ENCODE peak calls at places on chromosomes 7 and 10, in seven cellular contexts. E is HepG2, Y is SK-N-SH, B is H1, Q is HCT116, J is K562, D is GM12878. U is an unnamed sample.

GRCh38 chr10:122487231-122487765 is 25.9 kb downstream of the HTRA1 start:
- DNase-seq in E (no peak), Y (no peak), B (no peak), Q (no peak), J (no peak), D (no peak), U (no peak)

GRCh38 chr7:130559184-130559583 is 67.3 kb downstream of the MEST start:
- DNase-seq in E (no peak), Y (no peak), B (no peak), Q (no peak), J (no peak), D (no peak), U (no peak)

GRCh38 chr10:17624996-17625395 is 7.8 kb upstream of the HACD1 start:
- DNase-seq in E (no peak), Y (no peak), B (no peak), Q (no peak), J (no peak), D (no peak), U (no peak)

GRCh38 chr7:120460928-120461327 is 188.0 kb downstream of the KCND2 start:
- DNase-seq in E (no peak), Y (no peak), B (no peak), Q (no peak), J (no peak), D (no peak), U (peak; percentile 48)

GRCh38 chr10:19629559-19629958 is 186.7 kb upstream of the PLXDC2 start:
- DNase-seq in E (no peak), Y (no peak), B (no peak), Q (no peak), J (no peak), D (no peak), U (no peak)

GRCh38 chr10:122363311-122363710 is 11.2 kb upstream of the PLEKHA1 start:
- DNase-seq in E (no peak), Y (no peak), B (no peak), Q (no peak), J (no peak), D (no peak), U (no peak)

GRCh38 chr7:149385195-149385955 is 75.5 kb downstream of the ZNF777 start:
- DNase-seq in E (no peak), Y (peak; percentile 33), B (no peak), Q (no peak), J (no peak), D (no peak), U (no peak)

GRCh38 chr10:79890469-79890868 is 58.4 kb downstream of the SFTPD start:
- DNase-seq in E (no peak), Y (no peak), B (no peak), Q (no peak), J (no peak), D (no peak), U (no peak)

GRCh38 chr7:100469227-100470044 is 5.4 kb upstream of the SPACDR start:
- DNase-seq in E (peak; percentile 51), Y (peak; percentile 98), B (no peak), Q (no peak), J (peak; percentile 90), D (no peak), U (peak; percentile 63)

GRCh38 chr7:67392596-67393438 is 396.2 kb downstream of the TYW1 start:
- DNase-seq in E (no peak), Y (no peak), B (peak; percentile 23), Q (no peak), J (no peak), D (no peak), U (peak; percentile 33)

GRCh38 chr10:110007171-110007700 is 548 bp upstream of the ADD3 start:
- DNase-seq in E (no peak), Y (no peak), B (no peak), Q (no peak), J (peak; percentile 56), D (no peak), U (no peak)

GRCh38 chr10:75530337-75530736 is 98.9 kb downstream of the LRMDA start:
- DNase-seq in E (no peak), Y (no peak), B (no peak), Q (no peak), J (no peak), D (no peak), U (no peak)

GRCh38 chr10:50221470-50221869 is 29.8 kb downstream of the ASAH2 start:
- DNase-seq in E (no peak), Y (no peak), B (no peak), Q (no peak), J (no peak), D (no peak), U (no peak)

GRCh38 chr7:43700059-43700501 is 29.2 kb downstream of the COA1 start:
- DNase-seq in E (peak; percentile 46), Y (peak; percentile 59), B (no peak), Q (peak; percentile 31), J (no peak), D (no peak), U (no peak)

GRCh38 chr7:16661924-16662323 is 15.9 kb downstream of the BZW2 start:
- DNase-seq in E (no peak), Y (no peak), B (no peak), Q (no peak), J (no peak), D (no peak), U (no peak)

GRCh38 chr7:38846280-38846679 is 62.7 kb downstream of the VPS41 start:
- DNase-seq in E (peak; percentile 12), Y (no peak), B (no peak), Q (no peak), J (no peak), D (no peak), U (no peak)

GRCh38 chr7:29607889-29608288 is 44.3 kb downstream of the PRR15 start:
- DNase-seq in E (no peak), Y (no peak), B (no peak), Q (no peak), J (no peak), D (no peak), U (no peak)

GRCh38 chr10:18254086-18254485 is 113.9 kb downstream of the CACNB2 start:
- DNase-seq in E (no peak), Y (no peak), B (no peak), Q (no peak), J (no peak), D (no peak), U (no peak)

GRCh38 chr10:131046194-131046593 is 265.3 kb downstream of the TCERG1L start:
- DNase-seq in E (no peak), Y (no peak), B (no peak), Q (no peak), J (no peak), D (no peak), U (no peak)

GRCh38 chr10:131047501-131047900 is 264.0 kb downstream of the TCERG1L start:
- DNase-seq in E (no peak), Y (no peak), B (no peak), Q (no peak), J (no peak), D (no peak), U (no peak)

GRCh38 chr10:131048595-131048994 is 262.9 kb downstream of the TCERG1L start:
- DNase-seq in E (no peak), Y (no peak), B (peak; percentile 3), Q (no peak), J (no peak), D (no peak), U (peak; percentile 1)

GRCh38 chr10:131050162-131050766 is 261.3 kb downstream of the TCERG1L start:
- DNase-seq in E (no peak), Y (no peak), B (no peak), Q (no peak), J (no peak), D (no peak), U (no peak)

DNA sequence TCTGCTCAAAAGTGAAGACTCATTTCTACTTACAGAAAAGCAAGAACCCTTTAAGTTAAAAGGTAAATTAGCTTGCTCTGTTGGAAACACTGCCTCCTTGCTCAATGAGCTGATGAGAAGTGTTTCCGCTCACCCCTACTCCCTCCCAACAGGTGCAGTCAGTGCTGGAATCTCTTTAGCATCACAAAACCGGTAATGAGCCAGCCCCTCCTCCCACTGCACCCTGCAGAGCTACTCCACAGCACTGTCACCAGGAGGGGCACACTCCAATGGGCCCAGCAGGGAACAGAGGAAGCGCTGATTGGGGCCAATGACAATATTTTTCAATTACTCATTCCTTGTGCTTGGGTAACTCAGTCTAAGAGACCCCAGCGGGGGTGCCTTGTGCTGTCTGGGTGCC is 262.5 kb downstream of the TCERG1L start:
- DNase-seq in E (no peak), Y (no peak), B (peak; percentile 89), Q (no peak), J (no peak), D (no peak), U (peak; percentile 84)
- TF ChIP-seq YY1 in E (no peak), Y (no peak), B (peak; percentile 47), Q (no peak), J (no peak), D (no peak), U (no peak)

GRCh38 chr10:68153473-68154210 is 44.4 kb downstream of the MYPN start:
- DNase-seq in E (peak; percentile 78), Y (peak; percentile 54), B (peak; percentile 53), Q (peak; percentile 90), J (no peak), D (no peak), U (peak; percentile 68)
- TF ChIP-seq YY1 in E (no peak), Y (no peak), B (no peak), Q (no peak), J (no peak), D (no peak), U (no peak)

DNA sequence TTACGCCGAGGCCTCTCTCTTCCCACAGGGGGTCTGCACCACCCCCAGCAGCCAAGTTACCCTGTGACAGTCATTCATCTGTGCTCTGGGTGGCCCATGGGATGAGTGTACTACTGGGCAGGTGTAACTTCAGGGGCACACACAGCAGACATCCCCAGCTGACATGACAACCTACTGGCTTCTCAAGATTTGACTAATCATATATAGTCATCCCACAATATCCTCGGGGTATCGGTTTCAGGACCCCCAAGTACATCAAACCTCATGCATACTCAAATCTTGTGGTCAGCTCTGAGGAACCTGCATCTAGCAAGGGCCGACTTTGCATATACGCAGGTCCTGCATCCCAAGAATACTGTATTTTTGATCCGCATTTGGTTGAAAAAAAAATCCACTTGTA is 336.9 kb upstream of the C7orf33 start:
- DNase-seq in E (no peak), Y (no peak), B (no peak), Q (no peak), J (no peak), D (no peak), U (no peak)
- TF ChIP-seq YY1 in E (no peak), Y (no peak), B (no peak), Q (no peak), J (no peak), D (no peak), U (no peak)

DNA sequence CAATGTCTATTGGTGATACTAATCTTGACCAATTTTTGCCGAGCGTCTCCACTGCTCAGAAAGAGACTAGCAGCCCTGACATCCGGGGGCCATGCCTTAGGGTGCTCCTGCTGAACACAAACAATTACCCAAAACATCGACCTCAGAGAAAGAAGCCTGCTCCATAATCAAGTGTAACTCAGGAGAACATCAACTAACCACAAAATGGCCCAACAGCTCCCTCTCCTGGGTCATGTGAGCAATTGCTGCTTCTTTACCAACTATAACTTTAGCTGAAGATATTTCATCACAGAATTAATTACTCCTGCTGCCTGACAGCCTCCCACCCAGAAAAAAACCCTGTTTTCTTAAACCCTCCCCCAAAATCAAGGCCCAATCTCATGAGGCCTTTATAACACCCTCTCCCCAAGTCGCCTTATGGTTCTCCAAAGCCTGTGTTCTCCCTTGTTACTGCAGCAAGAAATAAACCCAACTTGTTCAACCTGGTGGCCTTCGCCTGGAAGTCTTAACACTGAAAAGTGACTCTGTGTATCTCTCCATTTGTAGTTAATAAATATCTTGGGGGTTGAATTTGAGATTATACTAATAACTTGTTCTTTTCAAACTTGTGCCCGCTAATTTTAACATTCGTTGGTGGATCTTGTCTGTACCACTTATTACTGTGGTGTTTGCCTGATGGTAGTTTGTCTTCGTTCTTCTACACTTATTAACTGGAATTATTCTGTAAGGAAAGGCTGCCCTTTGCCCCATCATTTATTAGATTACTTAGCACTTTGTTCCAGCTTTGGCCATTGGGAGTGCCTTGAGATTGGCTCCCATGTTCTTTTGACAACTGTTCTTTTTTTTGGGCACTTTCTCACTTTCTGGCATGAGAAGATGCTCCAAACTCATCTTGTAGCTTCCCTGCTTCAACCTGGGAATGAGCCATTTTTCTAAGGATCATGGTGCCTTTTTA is 21.2 kb upstream of the RAMP3 start:
- DNase-seq in E (peak; percentile 67), Y (peak; percentile 86), B (no peak), Q (peak; percentile 66), J (peak; percentile 75), D (peak; percentile 41), U (peak; percentile 81)
- TF ChIP-seq YY1 in E (no peak), Y (no peak), B (no peak), Q (no peak), J (no peak), D (peak; percentile 62), U (no peak)

U was measured in NT2/D1.